ENCODE peak calls at places on chromosomes 1 and 21, in eight cellular contexts. V, C, G, M, P, B, S and W are unnamed samples.

GRCh38 chr1:7478797-7479499 is 292.1 kb upstream of the VAMP3 start:
- DNase-seq in V (peak; percentile 59), C (peak; percentile 98), G (peak; percentile 90), M (no peak), P (no peak), B (no peak), S (peak; percentile 69), W (no peak)

GRCh38 chr21:34144224-34144623 is 70.8 kb downstream of the MRPS6 start:
- DNase-seq in V (no peak), C (no peak), G (no peak), M (no peak), P (no peak), B (no peak), S (no peak), W (no peak)

GRCh38 chr1:64917328-64917861 is 49.0 kb downstream of the JAK1 start:
- DNase-seq in V (peak; percentile 99), C (no peak), G (peak; percentile 98), M (no peak), P (peak; percentile 14), B (no peak), S (peak; percentile 94), W (peak; percentile 67)

GRCh38 chr1:243742814-243743213 is 107.2 kb downstream of the AKT3 start:
- DNase-seq in V (peak; percentile 52), C (no peak), G (peak; percentile 67), M (no peak), P (no peak), B (no peak), S (no peak), W (no peak)

GRCh38 chr1:204225841-204226745 is 12.3 kb upstream of the GOLT1A start:
- DNase-seq in V (no peak), C (no peak), G (no peak), M (no peak), P (no peak), B (no peak), S (peak; percentile 78), W (no peak)

GRCh38 chr1:153553096-153553495 is 4.0 kb upstream of the S100A3 start:
- DNase-seq in V (no peak), C (no peak), G (no peak), M (no peak), P (no peak), B (no peak), S (no peak), W (peak; percentile 42)

GRCh38 chr1:2465371-2466269 is 10.5 kb upstream of the PLCH2 start:
- DNase-seq in V (no peak), C (no peak), G (no peak), M (no peak), P (no peak), B (no peak), S (no peak), W (no peak)

GRCh38 chr1:182614796-182615451 is 10.7 kb upstream of the RGS16 start:
- DNase-seq in V (peak; percentile 57), C (peak; percentile 81), G (no peak), M (peak; percentile 61), P (peak; percentile 69), B (peak; percentile 57), S (peak; percentile 81), W (peak; percentile 94)

GRCh38 chr21:16108561-16109070 is 378.8 kb downstream of the USP25 start:
- DNase-seq in V (no peak), C (no peak), G (no peak), M (no peak), P (no peak), B (no peak), S (no peak), W (no peak)